ENCODE peak calls at places on chromosomes 13 and 19, in six cellular contexts. One of them, this sample, is unnamed.

GRCh38 chr19:55661826-55662225 is 7.0 kb downstream of the U2AF2 start:
- DNase-seq in MM.1S: no peak
- DNase-seq in DND-41: no peak
- DNase-seq in neural progenitor cell: no peak
- DNase-seq in GM23248: no peak
- DNase-seq in fibroblast of lung: no peak
- DNase-seq in this sample: no peak

GRCh38 chr19:30066781-30067759 is 125.0 kb downstream of the URI1 start:
- DNase-seq in MM.1S: no peak
- DNase-seq in DND-41: peak; percentile 68
- DNase-seq in neural progenitor cell: no peak
- DNase-seq in GM23248: no peak
- DNase-seq in fibroblast of lung: no peak
- DNase-seq in this sample: no peak

GRCh38 chr13:40479196-40479845 is 187.1 kb downstream of the FOXO1 start:
- DNase-seq in MM.1S: no peak
- DNase-seq in DND-41: no peak
- DNase-seq in neural progenitor cell: no peak
- DNase-seq in GM23248: no peak
- DNase-seq in fibroblast of lung: no peak
- DNase-seq in this sample: no peak

GRCh38 chr13:44842158-44842557 is 147.1 kb downstream of the NUFIP1 start:
- DNase-seq in MM.1S: no peak
- DNase-seq in DND-41: no peak
- DNase-seq in neural progenitor cell: no peak
- DNase-seq in GM23248: peak; percentile 78
- DNase-seq in fibroblast of lung: peak; percentile 75
- DNase-seq in this sample: peak; percentile 74

GRCh38 chr13:90800082-90800746 is 547.3 kb upstream of the MIR17HG start:
- DNase-seq in MM.1S: no peak
- DNase-seq in DND-41: no peak
- DNase-seq in neural progenitor cell: no peak
- DNase-seq in GM23248: no peak
- DNase-seq in fibroblast of lung: no peak
- DNase-seq in this sample: no peak

GRCh38 chr13:33692531-33692930 is 125.4 kb upstream of the RFC3 start:
- DNase-seq in MM.1S: no peak
- DNase-seq in DND-41: no peak
- DNase-seq in neural progenitor cell: no peak
- DNase-seq in GM23248: no peak
- DNase-seq in fibroblast of lung: no peak
- DNase-seq in this sample: no peak

GRCh38 chr13:112647256-112647655 is 42.6 kb upstream of the ATP11A start:
- DNase-seq in MM.1S: no peak
- DNase-seq in DND-41: no peak
- DNase-seq in neural progenitor cell: no peak
- DNase-seq in GM23248: no peak
- DNase-seq in fibroblast of lung: no peak
- DNase-seq in this sample: no peak

GRCh38 chr19:40717325-40717879 is 490 bp downstream of the ITPKC start:
- DNase-seq in MM.1S: no peak
- DNase-seq in DND-41: no peak
- DNase-seq in neural progenitor cell: no peak
- DNase-seq in GM23248: no peak
- DNase-seq in fibroblast of lung: peak; percentile 12
- DNase-seq in this sample: no peak

GRCh38 chr13:39897636-39898035 is 242.2 kb downstream of the COG6 start:
- DNase-seq in MM.1S: no peak
- DNase-seq in DND-41: no peak
- DNase-seq in neural progenitor cell: no peak
- DNase-seq in GM23248: no peak
- DNase-seq in fibroblast of lung: peak; percentile 39
- DNase-seq in this sample: peak; percentile 34

GRCh38 chr13:25738342-25738771 is 313.5 kb downstream of the SHISA2 start:
- DNase-seq in MM.1S: no peak
- DNase-seq in DND-41: peak; percentile 80
- DNase-seq in neural progenitor cell: no peak
- DNase-seq in GM23248: peak; percentile 4
- DNase-seq in fibroblast of lung: peak; percentile 82
- DNase-seq in this sample: peak; percentile 70

GRCh38 chr19:31699421-31699820 is 350.2 kb upstream of the TSHZ3 start:
- DNase-seq in MM.1S: no peak
- DNase-seq in DND-41: no peak
- DNase-seq in neural progenitor cell: peak; percentile 39
- DNase-seq in GM23248: no peak
- DNase-seq in fibroblast of lung: no peak
- DNase-seq in this sample: no peak

GRCh38 chr13:55615080-55615479 is 1525.6 kb upstream of the PRR20A start:
- DNase-seq in MM.1S: no peak
- DNase-seq in DND-41: no peak
- DNase-seq in neural progenitor cell: no peak
- DNase-seq in GM23248: no peak
- DNase-seq in fibroblast of lung: no peak
- DNase-seq in this sample: no peak

GRCh38 chr19:8396563-8397203 is 6.5 kb downstream of the RAB11B start:
- DNase-seq in MM.1S: peak; percentile 84
- DNase-seq in DND-41: peak; percentile 75
- DNase-seq in neural progenitor cell: peak; percentile 67
- DNase-seq in GM23248: peak; percentile 77
- DNase-seq in fibroblast of lung: peak; percentile 42
- DNase-seq in this sample: peak; percentile 23

GRCh38 chr13:97855570-97855970 is 97.9 kb upstream of the IPO5 start:
- DNase-seq in MM.1S: peak; percentile 58
- DNase-seq in DND-41: peak; percentile 28
- DNase-seq in neural progenitor cell: peak; percentile 88
- DNase-seq in GM23248: peak; percentile 88
- DNase-seq in fibroblast of lung: peak; percentile 78
- DNase-seq in this sample: peak; percentile 73

GRCh38 chr13:94478913-94479312 is 569 bp downstream of the DCT start:
- DNase-seq in MM.1S: no peak
- DNase-seq in DND-41: no peak
- DNase-seq in neural progenitor cell: no peak
- DNase-seq in GM23248: no peak
- DNase-seq in fibroblast of lung: no peak
- DNase-seq in this sample: no peak

GRCh38 chr13:20161275-20161950 is 561 bp upstream of the GJA3 start:
- DNase-seq in MM.1S: no peak
- DNase-seq in DND-41: no peak
- DNase-seq in neural progenitor cell: peak; percentile 53
- DNase-seq in GM23248: peak; percentile 64
- DNase-seq in fibroblast of lung: no peak
- DNase-seq in this sample: no peak

GRCh38 chr13:109733550-109733949 is 52.8 kb downstream of the IRS2 start:
- DNase-seq in MM.1S: no peak
- DNase-seq in DND-41: no peak
- DNase-seq in neural progenitor cell: no peak
- DNase-seq in GM23248: no peak
- DNase-seq in fibroblast of lung: no peak
- DNase-seq in this sample: no peak

GRCh38 chr13:109160357-109160756 is 530.9 kb downstream of the MYO16 start:
- DNase-seq in MM.1S: no peak
- DNase-seq in DND-41: no peak
- DNase-seq in neural progenitor cell: no peak
- DNase-seq in GM23248: no peak
- DNase-seq in fibroblast of lung: no peak
- DNase-seq in this sample: no peak

GRCh38 chr19:19563348-19563848 is 25.3 kb downstream of the CILP2 start:
- DNase-seq in MM.1S: no peak
- DNase-seq in DND-41: no peak
- DNase-seq in neural progenitor cell: no peak
- DNase-seq in GM23248: no peak
- DNase-seq in fibroblast of lung: no peak
- DNase-seq in this sample: no peak

GRCh38 chr13:110306340-110306959 is 507 bp downstream of the COL4A1 start:
- DNase-seq in MM.1S: no peak
- DNase-seq in DND-41: no peak
- DNase-seq in neural progenitor cell: peak; percentile 69
- DNase-seq in GM23248: peak; percentile 57
- DNase-seq in fibroblast of lung: peak; percentile 57
- DNase-seq in this sample: no peak

GRCh38 chr19:10173527-10173926 is 21.2 kb downstream of the DNMT1 start:
- DNase-seq in MM.1S: no peak
- DNase-seq in DND-41: no peak
- DNase-seq in neural progenitor cell: no peak
- DNase-seq in GM23248: peak; percentile 58
- DNase-seq in fibroblast of lung: peak; percentile 24
- DNase-seq in this sample: peak; percentile 10

DNA sequence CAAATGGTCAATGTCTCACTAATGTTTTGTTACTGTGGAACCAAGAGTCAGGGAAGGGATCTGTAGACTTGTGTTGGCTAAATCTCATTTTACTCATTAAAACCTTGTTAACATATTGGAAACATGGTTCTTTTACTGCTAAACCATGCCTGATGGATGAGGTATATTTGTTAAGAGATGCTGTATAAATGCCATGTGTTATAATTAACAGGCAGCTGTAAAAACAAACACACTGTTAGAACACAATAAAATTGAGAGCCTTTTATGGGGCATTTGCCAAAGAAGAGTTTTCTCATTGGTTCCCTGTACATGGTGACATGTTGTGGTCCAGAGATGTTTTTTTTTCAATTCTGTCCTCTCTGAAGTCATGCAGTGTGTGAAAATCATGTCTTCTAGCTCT is 121.9 kb downstream of the ESD start:
- DNase-seq in MM.1S: no peak
- DNase-seq in DND-41: no peak
- DNase-seq in neural progenitor cell: no peak
- DNase-seq in GM23248: no peak
- DNase-seq in fibroblast of lung: no peak
- DNase-seq in this sample: no peak
- H3K79me2 ChIP-seq in MM.1S: peaks cover 20% of the 10 kb centered on the region
- H3K79me2 ChIP-seq in DND-41: peaks cover 79% of the 10 kb centered on the region
- H3K79me2 ChIP-seq in neural progenitor cell: no peaks in the 10 kb centered on the region
- H3K79me2 ChIP-seq in GM23248: peaks cover 84% of the 10 kb centered on the region
- H3K79me2 ChIP-seq in fibroblast of lung: peaks cover 8% of the 10 kb centered on the region
- H3K79me2 ChIP-seq in this sample: peaks cover 17% of the 10 kb centered on the region

GRCh38 chr13:50079278-50080157 is 64.3 kb downstream of the KCNRG start:
- DNase-seq in MM.1S: no peak
- DNase-seq in DND-41: no peak
- DNase-seq in neural progenitor cell: no peak
- DNase-seq in GM23248: no peak
- DNase-seq in fibroblast of lung: no peak
- DNase-seq in this sample: no peak

GRCh38 chr13:50081899-50082425 is 66.7 kb downstream of the KCNRG start:
- DNase-seq in MM.1S: peak; percentile 92
- DNase-seq in DND-41: peak; percentile 99
- DNase-seq in neural progenitor cell: peak; percentile 99
- DNase-seq in GM23248: peak; percentile 99
- DNase-seq in fibroblast of lung: peak; percentile 98
- DNase-seq in this sample: peak; percentile 95

GRCh38 chr13:50081106-50081898 is 66.1 kb downstream of the KCNRG start:
- DNase-seq in MM.1S: peak; percentile 14
- DNase-seq in DND-41: peak; percentile 74
- DNase-seq in neural progenitor cell: peak; percentile 85
- DNase-seq in GM23248: peak; percentile 59
- DNase-seq in fibroblast of lung: no peak
- DNase-seq in this sample: no peak

GRCh38 chr13:50080158-50080855 is 65.1 kb downstream of the KCNRG start:
- DNase-seq in MM.1S: peak; percentile 7
- DNase-seq in DND-41: peak; percentile 53
- DNase-seq in neural progenitor cell: peak; percentile 41
- DNase-seq in GM23248: peak; percentile 64
- DNase-seq in fibroblast of lung: peak; percentile 50
- DNase-seq in this sample: peak; percentile 44

DNA sequence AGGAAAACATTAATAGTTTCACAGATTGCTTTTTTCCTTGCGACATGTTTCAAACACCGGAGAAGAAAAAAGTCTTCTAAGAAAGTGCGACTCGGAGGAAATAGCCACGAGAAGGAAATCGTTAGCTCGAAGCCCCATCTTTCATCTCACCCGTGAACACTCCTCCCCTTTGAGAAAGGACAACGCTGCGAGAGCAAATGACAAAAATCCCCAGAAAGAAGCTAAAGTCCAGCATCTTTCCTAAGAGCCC is 65.5 kb downstream of the KCNRG start:
- DNase-seq in MM.1S: peak; percentile 15
- DNase-seq in DND-41: no peak
- DNase-seq in neural progenitor cell: no peak
- DNase-seq in GM23248: peak; percentile 70
- DNase-seq in fibroblast of lung: no peak
- DNase-seq in this sample: no peak
- TF ChIP-seq EZH2 in MM.1S: no peak
- TF ChIP-seq EZH2 in DND-41: no peak
- TF ChIP-seq EZH2 in neural progenitor cell: no peak
- TF ChIP-seq EZH2 in GM23248: no peak
- TF ChIP-seq EZH2 in fibroblast of lung: no peak
- TF ChIP-seq EZH2 in this sample: no peak

DNA sequence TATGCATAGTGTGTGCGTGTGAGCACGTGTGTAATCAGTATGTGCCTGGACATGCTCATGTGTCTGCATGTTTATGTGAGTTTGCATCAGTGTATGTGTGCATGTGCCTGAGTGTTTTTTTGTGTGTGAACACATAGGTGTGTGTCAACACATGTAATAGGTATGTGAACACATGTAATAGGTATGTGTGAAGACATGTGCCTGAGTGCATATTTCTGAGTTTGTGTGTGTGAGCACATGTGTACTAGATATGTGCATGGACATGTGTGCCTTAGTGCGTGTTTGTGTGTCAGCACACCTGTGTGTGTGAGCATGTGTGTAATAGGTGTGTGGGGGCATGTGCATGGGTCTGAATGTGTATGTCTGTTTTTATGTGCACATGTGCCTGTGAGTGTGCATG is 7.4 kb downstream of the SPPL2B start:
- DNase-seq in MM.1S: no peak
- DNase-seq in DND-41: no peak
- DNase-seq in neural progenitor cell: no peak
- DNase-seq in GM23248: no peak
- DNase-seq in fibroblast of lung: no peak
- DNase-seq in this sample: no peak
- H3K79me2 ChIP-seq in MM.1S: peaks cover 78% of the 10 kb centered on the region
- H3K79me2 ChIP-seq in DND-41: peaks cover 83% of the 10 kb centered on the region
- H3K79me2 ChIP-seq in neural progenitor cell: peaks cover 65% of the 10 kb centered on the region
- H3K79me2 ChIP-seq in GM23248: peaks cover 62% of the 10 kb centered on the region
- H3K79me2 ChIP-seq in fibroblast of lung: peaks cover 33% of the 10 kb centered on the region
- H3K79me2 ChIP-seq in this sample: peaks cover 67% of the 10 kb centered on the region

DNA sequence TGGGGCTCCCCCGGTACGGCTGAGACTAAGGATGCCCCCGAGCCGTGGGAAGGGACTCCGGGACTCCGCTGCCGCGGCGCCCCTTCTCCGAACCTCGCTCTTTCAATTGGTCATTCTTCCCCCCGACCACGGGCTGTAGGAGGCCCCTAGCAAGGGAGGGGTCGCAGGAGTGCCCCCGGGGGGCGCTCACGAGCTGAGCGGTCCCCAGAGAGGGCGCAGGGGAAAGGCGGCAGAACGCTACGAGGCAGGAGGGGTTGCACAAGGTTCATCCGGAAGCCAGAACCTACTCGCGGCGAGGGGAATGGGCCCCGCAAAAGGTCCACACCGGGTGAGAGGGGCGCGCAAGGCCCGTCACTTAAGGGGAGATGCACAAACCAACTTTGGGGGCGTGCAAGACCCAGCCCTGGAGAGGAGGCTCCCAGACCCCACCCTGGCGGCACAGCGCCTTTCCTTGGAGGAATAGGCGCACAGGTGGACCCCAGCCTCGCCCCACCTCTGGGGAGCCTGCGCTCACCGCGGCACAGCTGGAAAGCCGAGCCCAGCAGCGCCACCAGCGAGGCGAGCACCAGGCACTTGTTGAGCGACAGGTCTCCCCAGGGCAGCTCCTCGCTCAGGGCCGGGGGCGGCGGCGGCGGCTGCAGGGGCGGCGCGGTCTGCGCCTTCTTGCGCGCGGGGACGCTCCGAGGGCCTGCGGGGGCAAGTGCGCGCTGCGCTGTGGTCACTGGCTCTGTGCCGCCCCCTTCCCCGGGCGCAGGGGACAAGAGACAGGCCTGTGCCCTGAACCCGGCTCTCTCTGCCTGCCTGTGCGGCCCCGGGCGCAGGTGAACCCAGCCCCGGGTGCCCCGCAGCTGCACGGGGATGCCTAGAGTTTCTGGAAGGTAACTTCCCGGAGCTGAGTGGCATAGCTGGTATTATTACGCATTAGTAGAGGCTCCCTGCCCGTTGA is 2.8 kb downstream of the JSRP1 start:
- DNase-seq in MM.1S: no peak
- DNase-seq in DND-41: no peak
- DNase-seq in neural progenitor cell: peak; percentile 83
- DNase-seq in GM23248: no peak
- DNase-seq in fibroblast of lung: no peak
- DNase-seq in this sample: no peak
- TF ChIP-seq EZH2 in MM.1S: no peak
- TF ChIP-seq EZH2 in DND-41: no peak
- TF ChIP-seq EZH2 in neural progenitor cell: peak; percentile 50
- TF ChIP-seq EZH2 in GM23248: no peak
- TF ChIP-seq EZH2 in fibroblast of lung: peak; percentile 86
- TF ChIP-seq EZH2 in this sample: peak; percentile 69